ENCODE peak calls at places on chromosomes 12 and 14, in five cellular contexts. E is Peyer's patch, I is mucosa of descending colon, B is psoas muscle, Q is HFFc6. Z is an unnamed sample.

GRCh38 chr12:101111441-101111840 is 98.6 kb downstream of the SLC5A8 start:
- DNase-seq in E (no peak), B (no peak), Q (no peak), I (no peak), Z (no peak)

GRCh38 chr14:105050551-105050897 is 14.7 kb downstream of the GPR132 start:
- DNase-seq in E (no peak), I (peak; percentile 91), Q (peak; percentile 39), B (peak; percentile 60), Z (peak; percentile 73)

GRCh38 chr12:20189767-20190166 is 178.6 kb upstream of the PDE3A start:
- DNase-seq in E (no peak), B (no peak), I (no peak), Q (no peak), Z (no peak)

GRCh38 chr14:68182492-68182891 is 362.9 kb downstream of the RAD51B start:
- DNase-seq in E (no peak), I (no peak), Q (no peak), B (no peak), Z (no peak)

GRCh38 chr14:60736494-60736893 is 1.9 kb downstream of the MNAT1 start:
- DNase-seq in Q (peak; percentile 81), E (no peak), B (no peak), I (no peak), Z (peak; percentile 62)

GRCh38 chr14:94663965-94664704 is 51.9 kb downstream of the SERPINA3 start:
- DNase-seq in Q (no peak), I (peak; percentile 14), B (no peak), E (no peak), Z (no peak)

GRCh38 chr12:1054103-1054838 is 63.2 kb downstream of the ERC1 start:
- DNase-seq in E (no peak), B (no peak), I (no peak), Q (no peak), Z (no peak)

GRCh38 chr12:16603916-16604575 is 1.9 kb downstream of the LMO3 start:
- DNase-seq in B (no peak), I (no peak), E (no peak), Q (no peak), Z (no peak)

GRCh38 chr12:103667129-103667528 is 80.1 kb downstream of the STAB2 start:
- DNase-seq in Q (no peak), I (no peak), E (no peak), B (no peak), Z (no peak)

GRCh38 chr14:91119556-91120311 is 5.9 kb downstream of the DGLUCY start:
- DNase-seq in E (no peak), Q (peak; percentile 79), B (peak; percentile 80), I (no peak), Z (peak; percentile 49)

GRCh38 chr12:85807681-85808228 is 28.5 kb downstream of the RASSF9 start:
- DNase-seq in Q (no peak), B (no peak), E (no peak), I (no peak), Z (no peak)

GRCh38 chr12:45208604-45209487 is 7.0 kb upstream of the ANO6 start:
- DNase-seq in I (no peak), Q (no peak), E (no peak), B (no peak), Z (peak; percentile 45)

GRCh38 chr12:42090899-42091298 is 53.8 kb downstream of the GXYLT1 start:
- DNase-seq in E (no peak), B (no peak), Q (peak; percentile 57), I (no peak), Z (peak; percentile 31)

GRCh38 chr12:47650469-47650868 is 55.4 kb downstream of the RPAP3 start:
- DNase-seq in Q (peak; percentile 5), E (no peak), B (no peak), I (no peak), Z (no peak)

GRCh38 chr14:89572566-89573398 is 155.7 kb upstream of the FOXN3 start:
- DNase-seq in Q (no peak), B (peak; percentile 61), I (no peak), E (no peak), Z (no peak)

GRCh38 chr12:10405294-10405693 is 4.3 kb downstream of the KLRC4 start:
- DNase-seq in Q (no peak), I (no peak), E (no peak), B (no peak), Z (no peak)

GRCh38 chr14:95668235-95668772 is 17.9 kb upstream of the TCL1B start:
- DNase-seq in E (no peak), I (no peak), B (no peak), Q (no peak), Z (no peak)

GRCh38 chr12:107446476-107446875 is 239.1 kb upstream of the PWP1 start:
- DNase-seq in E (no peak), I (no peak), B (no peak), Q (no peak), Z (no peak)

GRCh38 chr12:92927436-92928116 is 1.5 kb downstream of the EEA1 start:
- DNase-seq in Q (peak; percentile 58), I (no peak), E (no peak), B (no peak), Z (peak; percentile 61)

GRCh38 chr12:43728117-43728516 is 30.5 kb downstream of the PUS7L start:
- DNase-seq in B (no peak), Q (no peak), E (no peak), I (no peak), Z (no peak)

GRCh38 chr14:101088395-101088667 is 184.8 kb upstream of the RTL1 start:
- DNase-seq in E (peak; percentile 7), I (no peak), Q (no peak), B (no peak), Z (no peak)

GRCh38 chr14:105484069-105484996 is 2.4 kb upstream of the CRIP1 start:
- DNase-seq in E (no peak), Q (peak; percentile 4), B (no peak), I (peak; percentile 25), Z (no peak)

GRCh38 chr12:79692860-79693605 is 2.3 kb upstream of the PAWR start:
- DNase-seq in Q (no peak), I (no peak), B (no peak), E (no peak), Z (peak; percentile 68)

GRCh38 chr14:100890044-100890443 is 13.5 kb downstream of the RTL1 start:
- DNase-seq in Q (no peak), I (no peak), B (no peak), E (no peak), Z (no peak)

GRCh38 chr14:89911018-89911919 is 43.3 kb downstream of the EFCAB11 start:
- DNase-seq in Q (peak; percentile 38), I (peak; percentile 47), E (no peak), B (no peak), Z (peak; percentile 23)

GRCh38 chr12:27332407-27333310 is at the start of gene BMAL2:
- DNase-seq in I (peak; percentile 26), B (peak; percentile 52), Q (no peak), E (no peak), Z (peak; percentile 36)

GRCh38 chr12:117875652-117876491 is 92.9 kb downstream of the KSR2 start:
- DNase-seq in B (no peak), E (no peak), Q (no peak), I (no peak), Z (no peak)

GRCh38 chr12:14905269-14906004 is 19.8 kb upstream of the MGP start:
- DNase-seq in E (no peak), Q (no peak), B (no peak), I (no peak), Z (peak; percentile 24)

GRCh38 chr12:71935594-71935993 is 3.1 kb upstream of the TPH2 start:
- DNase-seq in I (no peak), E (no peak), B (no peak), Q (no peak), Z (peak; percentile 20)

GRCh38 chr14:76956253-76957090 is 72.0 kb downstream of the IRF2BPL start:
- DNase-seq in B (peak; percentile 92), E (peak; percentile 83), I (peak; percentile 92), Q (peak; percentile 93), Z (peak; percentile 97)

GRCh38 chr14:105203057-105203494 is 22.0 kb upstream of the NUDT14 start:
- DNase-seq in B (peak; percentile 88), E (peak; percentile 58), Q (peak; percentile 59), I (peak; percentile 88), Z (peak; percentile 63)

GRCh38 chr14:30680036-30680435 is 57.9 kb downstream of the SCFD1 start:
- DNase-seq in B (no peak), E (no peak), I (no peak), Q (no peak), Z (no peak)

GRCh38 chr14:30679032-30679431 is 56.9 kb downstream of the SCFD1 start:
- DNase-seq in B (no peak), Q (no peak), E (no peak), I (no peak), Z (no peak)

DNA sequence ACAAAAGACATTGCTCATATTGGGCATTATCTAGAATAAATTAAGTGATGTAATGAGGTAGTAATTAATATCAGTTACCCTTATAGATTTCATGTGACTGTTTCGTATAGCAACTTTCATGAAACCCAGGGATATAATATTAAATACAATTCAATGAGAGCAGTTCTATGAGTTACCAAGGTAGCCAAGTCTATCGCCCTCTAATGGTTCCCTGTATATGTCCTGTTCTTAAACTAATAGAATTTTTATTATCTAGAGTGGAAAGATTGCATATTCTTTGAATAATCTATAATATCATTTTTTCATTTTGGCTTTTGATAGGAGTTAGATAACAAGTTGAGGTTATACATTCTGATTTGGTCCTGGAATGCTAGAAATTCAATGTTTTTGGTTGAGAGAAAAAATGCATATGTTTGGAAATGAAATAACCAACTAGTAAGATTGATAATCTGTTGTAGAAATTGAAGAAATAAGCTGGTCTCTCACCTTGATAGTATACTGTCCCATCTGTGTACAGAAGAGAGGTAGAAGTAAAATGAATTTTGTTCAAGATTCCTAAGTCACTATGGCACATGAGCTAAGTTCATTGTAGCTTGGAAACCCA is 59.7 kb downstream of the SCFD1 start:
- DNase-seq in E (no peak), I (no peak), B (no peak), Q (no peak), Z (peak; percentile 11)
- TF ChIP-seq CTCF in E (no peak), I (no peak), B (no peak), Q (peak; percentile 76), Z (peak; percentile 33)

GRCh38 chr14:50109342-50109741 is 7.0 kb downstream of the VCPKMT start:
- DNase-seq in Q (no peak), I (no peak), E (no peak), B (no peak), Z (no peak)
- TF ChIP-seq CTCF in Q (peak; percentile 71), I (no peak), E (no peak), B (no peak), Z (peak; percentile 14)

GRCh38 chr12:64311877-64312276 is 78.7 kb downstream of the C12orf56 start:
- DNase-seq in E (no peak), B (no peak), I (no peak), Q (no peak), Z (no peak)
- TF ChIP-seq CTCF in E (no peak), B (no peak), I (no peak), Q (no peak), Z (no peak)

GRCh38 chr12:131347345-131347714 is 363.6 kb upstream of the SFSWAP start:
- DNase-seq in B (no peak), I (no peak), Q (no peak), E (no peak), Z (no peak)

GRCh38 chr12:131349397-131350127 is 361.3 kb upstream of the SFSWAP start:
- DNase-seq in Q (no peak), I (no peak), B (no peak), E (no peak), Z (no peak)

GRCh38 chr12:131347732-131348131 is 363.2 kb upstream of the SFSWAP start:
- DNase-seq in I (no peak), Q (no peak), B (no peak), E (no peak), Z (no peak)

GRCh38 chr12:131346578-131347344 is 364.1 kb upstream of the SFSWAP start:
- DNase-seq in Q (no peak), B (no peak), E (no peak), I (no peak), Z (no peak)

GRCh38 chr12:131348226-131349010 is 362.5 kb upstream of the SFSWAP start:
- DNase-seq in I (no peak), E (no peak), Q (no peak), B (no peak), Z (no peak)
- TF ChIP-seq CTCF in I (no peak), E (no peak), Q (no peak), B (no peak), Z (no peak)